ENCODE peak calls at places on chromosome 15, in five cellular contexts. One of them, this sample, is unnamed. For H3K27me3 and H3K36me3, the result is how much of the 10 kb centered on the place peaks cover.

GRCh38 chr15:76994496-76994895 is 430 bp upstream of the PSTPIP1 start:
- DNase-seq in Caco-2: no peak
- DNase-seq in keratinocyte: no peak
- DNase-seq in WERI-Rb-1: no peak
- DNase-seq in left ventricle myocardium inferior: no peak
- DNase-seq in this sample: no peak

GRCh38 chr15:72782993-72783562 is 480 bp downstream of the ADPGK start:
- DNase-seq in keratinocyte: no peak
- DNase-seq in left ventricle myocardium inferior: peak
- DNase-seq in Caco-2: no peak
- DNase-seq in WERI-Rb-1: no peak
- DNase-seq in this sample: no peak

GRCh38 chr15:77044228-77045042 is 26.5 kb downstream of the TSPAN3 start:
- DNase-seq in keratinocyte: no peak
- DNase-seq in left ventricle myocardium inferior: no peak
- DNase-seq in Caco-2: no peak
- DNase-seq in WERI-Rb-1: no peak
- DNase-seq in this sample: no peak

GRCh38 chr15:53196235-53196634 is 406.1 kb upstream of the ONECUT1 start:
- DNase-seq in Caco-2: no peak
- DNase-seq in keratinocyte: no peak
- DNase-seq in WERI-Rb-1: no peak
- DNase-seq in left ventricle myocardium inferior: no peak
- DNase-seq in this sample: no peak

GRCh38 chr15:89647191-89647851 is 7.9 kb downstream of the KIF7 start:
- DNase-seq in WERI-Rb-1: peak
- DNase-seq in left ventricle myocardium inferior: peak
- DNase-seq in keratinocyte: no peak
- DNase-seq in Caco-2: peak
- DNase-seq in this sample: no peak

GRCh38 chr15:67244966-67245478 is 9.4 kb downstream of the AAGAB start:
- DNase-seq in Caco-2: no peak
- DNase-seq in keratinocyte: no peak
- DNase-seq in WERI-Rb-1: no peak
- DNase-seq in left ventricle myocardium inferior: no peak
- DNase-seq in this sample: no peak

GRCh38 chr15:71051539-71051938 is 63.7 kb upstream of the THSD4 start:
- DNase-seq in keratinocyte: no peak
- DNase-seq in left ventricle myocardium inferior: peak
- DNase-seq in Caco-2: no peak
- DNase-seq in WERI-Rb-1: no peak
- DNase-seq in this sample: no peak

GRCh38 chr15:39287322-39288195 is 293.3 kb upstream of the THBS1 start:
- DNase-seq in WERI-Rb-1: no peak
- DNase-seq in keratinocyte: peak
- DNase-seq in Caco-2: no peak
- DNase-seq in left ventricle myocardium inferior: no peak
- DNase-seq in this sample: no peak

GRCh38 chr15:40291088-40291574 is 8.3 kb upstream of the ANKRD63 start:
- DNase-seq in WERI-Rb-1: peak
- DNase-seq in keratinocyte: no peak
- DNase-seq in Caco-2: peak
- DNase-seq in left ventricle myocardium inferior: no peak
- DNase-seq in this sample: no peak

GRCh38 chr15:74120426-74120825 is 10.0 kb upstream of the ISLR2 start:
- DNase-seq in Caco-2: no peak
- DNase-seq in keratinocyte: no peak
- DNase-seq in left ventricle myocardium inferior: no peak
- DNase-seq in WERI-Rb-1: peak
- DNase-seq in this sample: no peak

GRCh38 chr15:74122403-74123130 is 7.8 kb upstream of the ISLR2 start:
- DNase-seq in WERI-Rb-1: no peak
- DNase-seq in keratinocyte: no peak
- DNase-seq in left ventricle myocardium inferior: no peak
- DNase-seq in Caco-2: no peak
- DNase-seq in this sample: no peak

GRCh38 chr15:74121040-74121439 is 9.3 kb upstream of the ISLR2 start:
- DNase-seq in keratinocyte: no peak
- DNase-seq in left ventricle myocardium inferior: no peak
- DNase-seq in WERI-Rb-1: peak
- DNase-seq in Caco-2: no peak
- DNase-seq in this sample: no peak

GRCh38 chr15:74123131-74123429 is 7.3 kb upstream of the ISLR2 start:
- DNase-seq in keratinocyte: no peak
- DNase-seq in left ventricle myocardium inferior: no peak
- DNase-seq in WERI-Rb-1: peak
- DNase-seq in Caco-2: no peak
- DNase-seq in this sample: no peak

GRCh38 chr15:74121858-74122257 is 8.5 kb upstream of the ISLR2 start:
- DNase-seq in WERI-Rb-1: no peak
- DNase-seq in Caco-2: no peak
- DNase-seq in keratinocyte: no peak
- DNase-seq in left ventricle myocardium inferior: no peak
- DNase-seq in this sample: no peak
- H3K27me3 ChIP-seq in WERI-Rb-1: under half
- H3K27me3 ChIP-seq in Caco-2: under half
- H3K27me3 ChIP-seq in keratinocyte: under half
- H3K27me3 ChIP-seq in left ventricle myocardium inferior: half or more
- H3K27me3 ChIP-seq in this sample: under half

GRCh38 chr15:25937796-25938195 is 74.7 kb upstream of the ATP10A start:
- DNase-seq in Caco-2: no peak
- DNase-seq in WERI-Rb-1: no peak
- DNase-seq in keratinocyte: no peak
- DNase-seq in left ventricle myocardium inferior: no peak
- DNase-seq in this sample: no peak
- H3K4me3 ChIP-seq in Caco-2: no peak
- H3K4me3 ChIP-seq in WERI-Rb-1: no peak
- H3K4me3 ChIP-seq in keratinocyte: no peak
- H3K4me3 ChIP-seq in left ventricle myocardium inferior: no peak
- H3K4me3 ChIP-seq in this sample: no peak

DNA sequence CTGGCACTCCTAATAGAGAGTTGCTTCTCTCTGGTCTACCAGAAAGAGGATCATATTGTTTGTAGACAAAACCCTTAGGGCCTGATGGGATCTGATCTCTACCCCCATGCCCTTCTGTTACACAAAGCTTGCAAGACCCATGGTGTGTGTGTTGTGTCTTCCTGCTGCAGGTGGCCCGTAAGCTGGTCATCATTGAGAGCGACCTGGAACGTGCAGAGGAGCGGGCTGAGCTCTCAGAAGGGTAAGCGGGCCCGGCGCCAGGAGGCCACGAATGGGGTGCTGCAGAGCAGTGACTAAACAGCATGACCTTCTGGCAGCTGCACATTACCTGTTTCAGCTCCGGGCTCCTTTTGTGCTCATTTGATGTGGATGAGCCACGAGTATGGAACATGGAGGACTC is 18.2 kb downstream of the TPM1 start:
- DNase-seq in Caco-2: no peak
- DNase-seq in WERI-Rb-1: no peak
- DNase-seq in keratinocyte: no peak
- DNase-seq in left ventricle myocardium inferior: peak
- DNase-seq in this sample: no peak
- H3K36me3 ChIP-seq in Caco-2: under half
- H3K36me3 ChIP-seq in WERI-Rb-1: half or more
- H3K36me3 ChIP-seq in keratinocyte: half or more
- H3K36me3 ChIP-seq in left ventricle myocardium inferior: half or more
- H3K36me3 ChIP-seq in this sample: under half

DNA sequence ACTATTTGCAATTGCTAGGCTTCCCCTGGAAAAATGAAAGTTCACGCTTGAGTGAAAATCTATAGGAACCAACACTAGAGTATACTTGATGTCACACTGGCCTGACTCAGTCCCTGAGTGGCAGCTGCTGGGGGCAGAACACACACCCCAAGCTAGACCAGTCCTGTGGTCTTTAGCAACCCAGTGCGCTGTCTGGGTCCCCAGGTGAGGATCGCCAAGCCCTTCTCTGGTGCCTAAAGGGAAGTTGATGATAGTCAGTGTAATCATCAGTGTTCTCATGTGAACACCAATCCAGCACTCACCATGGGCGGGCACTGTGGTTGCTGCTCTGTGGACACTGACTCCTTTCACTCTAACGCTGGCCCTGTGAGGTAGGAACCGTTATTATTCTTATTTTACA is 11.2 kb downstream of the ALDH1A3 start:
- DNase-seq in left ventricle myocardium inferior: no peak
- DNase-seq in WERI-Rb-1: no peak
- DNase-seq in keratinocyte: no peak
- DNase-seq in Caco-2: no peak
- DNase-seq in this sample: no peak
- H3K27me3 ChIP-seq in left ventricle myocardium inferior: half or more
- H3K27me3 ChIP-seq in WERI-Rb-1: under half
- H3K27me3 ChIP-seq in keratinocyte: under half
- H3K27me3 ChIP-seq in Caco-2: under half
- H3K27me3 ChIP-seq in this sample: under half